ENCODE peak calls at places on chromosomes 4 and X, in eight cellular contexts. D, R, Y, I, M, J, O and Q are unnamed samples.

GRCh38 chrX:115606861-115607260 is 45.9 kb downstream of the PLS3 start:
- DNase-seq in D (no peak), I (no peak), O (no peak), J (no peak), Y (no peak), M (no peak), R (no peak), Q (no peak)

GRCh38 chr4:156575430-156576073 is 396.0 kb downstream of the PDGFC start:
- DNase-seq in Y (no peak), I (no peak), O (peak; percentile 96), R (no peak), J (no peak), D (peak; percentile 8), M (no peak), Q (no peak)

GRCh38 chr4:23455482-23455881 is 434.4 kb downstream of the PPARGC1A start:
- DNase-seq in J (no peak), O (peak; percentile 8), M (peak; percentile 38), R (no peak), D (no peak), I (no peak), Y (no peak), Q (no peak)

GRCh38 chr4:152679414-152680281 is at the start of gene TMEM154:
- DNase-seq in R (peak; percentile 82), O (peak; percentile 78), J (peak; percentile 60), D (peak; percentile 28), M (peak; percentile 42), I (peak; percentile 66), Y (no peak), Q (peak; percentile 58)

GRCh38 chr4:147938481-147938880 is 206.6 kb downstream of the ARHGAP10 start:
- DNase-seq in D (no peak), J (no peak), O (no peak), I (no peak), Y (no peak), R (no peak), M (no peak), Q (no peak)

GRCh38 chr4:77449162-77449561 is 156.5 kb upstream of the CXCL13 start:
- DNase-seq in R (no peak), M (no peak), I (no peak), D (no peak), O (no peak), J (no peak), Y (no peak), Q (no peak)

GRCh38 chr4:39900966-39901365 is 76.7 kb downstream of the PDS5A start:
- DNase-seq in D (no peak), I (no peak), J (no peak), Y (no peak), M (no peak), O (peak; percentile 30), R (no peak), Q (no peak)

GRCh38 chrX:21725498-21725897 is 32.4 kb downstream of the SMPX start:
- DNase-seq in O (peak; percentile 16), I (no peak), M (no peak), D (no peak), J (no peak), R (no peak), Y (no peak), Q (no peak)

GRCh38 chr4:51851090-51851936 is 8.4 kb downstream of the DCUN1D4 start:
- DNase-seq in D (no peak), R (no peak), M (no peak), O (no peak), Y (no peak), J (no peak), I (no peak), Q (no peak)

GRCh38 chr4:30718889-30719252 is 1.3 kb upstream of the PCDH7 start:
- DNase-seq in J (no peak), I (no peak), Y (no peak), O (peak; percentile 12), D (no peak), R (peak; percentile 30), M (no peak), Q (no peak)

GRCh38 chr4:186144596-186145569 is 40.4 kb downstream of the FAM149A start:
- DNase-seq in M (peak; percentile 50), O (peak; percentile 11), I (no peak), D (no peak), Y (peak; percentile 26), J (peak; percentile 63), R (peak; percentile 87), Q (no peak)

GRCh38 chr4:22129454-22130075 is 181.0 kb upstream of the KCNIP4 start:
- DNase-seq in M (peak; percentile 57), D (peak; percentile 17), R (no peak), J (no peak), O (peak; percentile 43), Y (peak; percentile 0), I (no peak), Q (no peak)

GRCh38 chr4:95833652-95834276 is 6.1 kb upstream of the PDHA2 start:
- DNase-seq in D (no peak), M (no peak), R (no peak), Y (no peak), I (no peak), O (no peak), J (no peak), Q (no peak)

GRCh38 chr4:14701389-14701788 is 300.9 kb upstream of the CPEB2 start:
- DNase-seq in Y (no peak), I (no peak), M (no peak), O (no peak), D (no peak), J (no peak), R (no peak), Q (no peak)

GRCh38 chr4:39978904-39979303 is 1.2 kb upstream of the PDS5A start:
- DNase-seq in J (no peak), I (no peak), D (no peak), R (no peak), Y (no peak), O (no peak), M (no peak), Q (no peak)